ENCODE peak calls at places on chromosome 15, in five cellular contexts. U is K562, V is HCT116, N is GM12878, F is HepG2. E is an unnamed sample.

GRCh38 chr15:25568751-25569150 is 129.9 kb upstream of the UBE3A start:
- DNase-seq in U (no peak), V (no peak), N (no peak), F (no peak), E (no peak)

GRCh38 chr15:74200871-74201419 is 1.6 kb downstream of the STRA6 start:
- DNase-seq in U (no peak), V (no peak), N (no peak), F (no peak), E (no peak)

GRCh38 chr15:89591834-89592233 is 16.6 kb downstream of the TICRR start:
- DNase-seq in U (no peak), V (no peak), N (no peak), F (no peak), E (no peak)

GRCh38 chr15:83225449-83225848 is 17.8 kb upstream of the HDGFL3 start:
- DNase-seq in U (no peak), V (no peak), N (no peak), F (no peak), E (no peak)

GRCh38 chr15:28912422-28912821 is 26.6 kb downstream of the APBA2 start:
- DNase-seq in U (peak; percentile 85), V (no peak), N (no peak), F (no peak), E (no peak)

GRCh38 chr15:29788433-29789034 is 33.7 kb downstream of the TJP1 start:
- DNase-seq in U (no peak), V (no peak), N (no peak), F (no peak), E (no peak)

GRCh38 chr15:70437882-70438331 is 325.5 kb downstream of the UACA start:
- DNase-seq in U (no peak), V (no peak), N (no peak), F (no peak), E (no peak)

GRCh38 chr15:68637755-68638405 is 59.1 kb downstream of the CORO2B start:
- DNase-seq in U (no peak), V (no peak), N (no peak), F (no peak), E (no peak)

GRCh38 chr15:57159767-57160166 is 216.5 kb upstream of the CGNL1 start:
- DNase-seq in U (no peak), V (no peak), N (no peak), F (no peak), E (no peak)

GRCh38 chr15:38702178-38702912 is 137.7 kb upstream of the RASGRP1 start:
- DNase-seq in U (no peak), V (no peak), N (no peak), F (peak; percentile 44), E (peak; percentile 26)

GRCh38 chr15:86159436-86159835 is 79.8 kb downstream of the AGBL1 start:
- DNase-seq in U (no peak), V (no peak), N (no peak), F (no peak), E (no peak)

GRCh38 chr15:64166104-64166890 is 3.5 kb upstream of the PPIB start:
- DNase-seq in U (no peak), V (no peak), N (no peak), F (no peak), E (no peak)

GRCh38 chr15:64453689-64454037 is 6.7 kb upstream of the ZNF609 start:
- DNase-seq in U (no peak), V (no peak), N (no peak), F (no peak), E (no peak)

GRCh38 chr15:69094124-69095030 is 66.1 kb upstream of the GLCE start:
- DNase-seq in U (no peak), V (no peak), N (no peak), F (no peak), E (no peak)

GRCh38 chr15:93035953-93036810 is 52.8 kb downstream of the RGMA start:
- DNase-seq in U (peak; percentile 62), V (peak; percentile 37), N (no peak), F (peak; percentile 28), E (peak; percentile 87)

GRCh38 chr15:96356494-96357455 is 26.3 kb downstream of the NR2F2 start:
- DNase-seq in U (peak; percentile 93), V (peak; percentile 72), N (peak; percentile 47), F (peak; percentile 54), E (peak; percentile 84)

GRCh38 chr15:27082526-27082925 is 111.5 kb downstream of the GABRG3 start:
- DNase-seq in U (no peak), V (no peak), N (no peak), F (no peak), E (no peak)

GRCh38 chr15:59532770-59533379 is 78.7 kb upstream of the GCNT3 start:
- DNase-seq in U (peak; percentile 52), V (peak; percentile 45), N (no peak), F (peak; percentile 41), E (peak; percentile 29)

GRCh38 chr15:90871097-90871715 is 2.8 kb downstream of the FURIN start:
- DNase-seq in U (peak; percentile 45), V (no peak), N (no peak), F (no peak), E (peak; percentile 50)
- TF ChIP-seq POLR2A in U (no peak), V (no peak), N (peak; percentile 10), F (no peak), E (no peak)

GRCh38 chr15:41512512-41513281 is 930 bp downstream of the LTK start:
- DNase-seq in U (peak; percentile 71), V (no peak), N (no peak), F (no peak), E (no peak)

GRCh38 chr15:41513282-41514227 is at the start of gene LTK:
- DNase-seq in U (peak; percentile 94), V (peak; percentile 65), N (no peak), F (no peak), E (no peak)

GRCh38 chr15:41511331-41512077 is 2.1 kb downstream of the LTK start:
- DNase-seq in U (no peak), V (no peak), N (no peak), F (no peak), E (no peak)

GRCh38 chr15:41512078-41512394 is 1.6 kb downstream of the LTK start:
- DNase-seq in U (no peak), V (no peak), N (no peak), F (no peak), E (no peak)

GRCh38 chr15:41510728-41511127 is 2.9 kb downstream of the LTK start:
- DNase-seq in U (no peak), V (no peak), N (no peak), F (no peak), E (no peak)
- TF ChIP-seq REST in U (no peak), V (no peak), N (no peak), F (no peak), E (no peak)

DNA sequence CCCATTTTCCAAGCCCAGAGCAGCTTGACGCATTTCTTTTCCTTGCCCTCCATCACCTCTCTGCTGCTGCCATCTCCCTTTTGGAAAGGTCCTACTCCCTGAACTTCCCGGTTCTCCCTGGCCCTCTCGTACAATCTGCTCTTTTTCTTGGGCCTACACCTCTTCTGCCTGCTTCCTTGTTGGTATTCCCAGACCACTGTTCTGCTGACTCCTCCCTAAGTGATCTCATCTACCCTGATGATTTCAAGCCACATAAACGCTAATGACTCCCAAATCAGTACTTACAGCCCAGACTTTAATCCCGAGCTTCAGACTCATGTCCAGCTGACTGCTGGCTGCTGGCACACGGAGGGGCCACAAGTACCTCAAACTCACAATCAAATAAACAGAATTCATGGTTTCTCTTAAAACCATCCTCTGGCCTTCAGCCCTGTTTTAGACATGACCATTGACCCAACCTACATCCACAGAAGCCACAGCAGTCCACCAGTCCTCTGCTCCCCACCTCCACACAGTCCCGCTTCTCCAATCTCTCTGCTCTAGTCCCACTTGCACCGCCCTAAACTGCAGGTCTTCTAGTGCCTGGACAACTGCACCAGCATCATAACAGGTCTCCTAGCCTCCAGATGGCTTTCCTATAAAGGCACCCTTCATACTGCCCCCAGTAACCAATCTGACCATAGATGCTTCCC is 57.6 kb downstream of the AAGAB start:
- DNase-seq in U (no peak), V (no peak), N (no peak), F (no peak), E (peak; percentile 64)
- TF ChIP-seq POLR2A in U (peak; percentile 20), V (no peak), N (peak; percentile 49), F (no peak), E (no peak)

DNA sequence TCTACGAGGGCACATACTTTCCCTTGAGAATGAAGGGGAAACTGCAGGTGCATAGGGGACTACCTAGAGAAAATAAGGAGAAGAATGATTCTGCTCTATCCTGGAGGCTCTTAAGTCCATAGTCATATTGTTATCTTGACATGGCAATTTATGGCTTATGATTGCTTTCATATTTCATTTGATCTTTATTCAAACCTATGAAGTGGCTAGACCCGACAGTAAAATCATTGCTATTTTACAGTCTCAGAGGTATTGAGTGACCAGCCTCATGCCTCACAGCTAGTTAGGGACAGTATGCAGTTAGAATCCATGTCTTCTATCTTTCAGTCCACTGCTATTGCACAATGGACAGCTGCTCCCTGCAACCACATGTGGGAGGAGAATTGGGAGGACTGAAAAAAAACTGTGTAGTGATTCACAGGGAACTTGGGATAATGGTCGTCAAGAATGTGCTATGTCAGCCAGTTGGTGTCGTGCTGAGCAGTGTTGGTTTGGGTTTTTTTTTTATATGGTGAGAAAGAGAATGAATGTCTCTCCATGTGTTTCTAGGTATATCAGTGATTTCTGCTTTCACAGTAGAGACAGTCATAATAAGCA is 63.2 kb upstream of the SPPL2A start:
- DNase-seq in U (peak; percentile 47), V (peak; percentile 27), N (no peak), F (peak; percentile 70), E (peak; percentile 76)
- TF ChIP-seq REST in U (no peak), V (no peak), N (no peak), F (no peak), E (no peak)

GRCh38 chr15:62849316-62850129 is 193.0 kb upstream of the TPM1 start:
- DNase-seq in U (no peak), V (no peak), N (no peak), F (no peak), E (no peak)
- TF ChIP-seq POLR2A in U (no peak), V (no peak), N (no peak), F (no peak), E (no peak)

GRCh38 chr15:45023659-45024320 is 795 bp downstream of the SORD start:
- DNase-seq in U (peak; percentile 48), V (no peak), N (no peak), F (no peak), E (peak; percentile 1)
- TF ChIP-seq REST in U (no peak), V (no peak), N (no peak), F (no peak), E (no peak)

DNA sequence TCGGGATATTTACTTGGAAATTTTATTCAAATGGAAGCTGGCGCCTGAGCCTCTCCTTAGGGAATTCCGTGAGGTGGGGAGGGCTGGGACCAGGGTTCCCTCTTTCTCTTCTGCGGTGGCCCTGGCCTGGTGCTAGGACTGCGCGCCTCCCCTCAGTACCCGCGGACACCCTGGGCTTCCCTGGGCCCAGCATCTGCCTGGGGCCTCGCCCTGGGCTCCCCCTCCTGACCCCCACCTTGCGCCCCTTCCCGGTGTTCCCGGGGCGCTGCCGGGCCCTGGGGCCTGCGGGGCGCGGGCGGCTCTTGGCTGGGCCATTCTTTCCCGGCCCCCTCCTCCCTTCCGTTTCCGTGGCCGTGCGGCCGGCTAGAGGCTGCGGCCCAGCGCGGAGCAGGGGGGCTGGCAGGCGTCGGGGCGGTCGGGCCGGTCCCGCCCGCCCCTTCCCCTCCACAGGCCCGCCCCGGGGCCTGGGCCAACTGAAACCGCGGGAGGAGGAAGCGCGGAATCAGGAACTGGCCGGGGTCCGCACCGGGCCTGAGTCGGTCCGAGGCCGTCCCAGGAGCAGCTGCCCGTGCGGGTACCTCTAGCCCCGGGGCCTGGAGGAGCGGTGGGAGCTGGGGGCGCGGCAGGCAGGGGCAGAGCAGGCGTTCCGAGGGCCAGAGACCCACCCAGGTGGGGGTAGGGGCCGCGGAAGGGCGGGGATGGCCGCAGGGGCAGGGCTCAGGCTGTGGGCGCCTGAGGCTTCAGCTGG is at the start of gene FES:
- DNase-seq in U (no peak), V (no peak), N (no peak), F (no peak), E (no peak)
- TF ChIP-seq POLR2A in U (no peak), V (no peak), N (peak; percentile 69), F (no peak), E (no peak)